ENCODE peak calls at places on chromosomes 5 and 9, in seven cellular contexts. M is retinal pigment epithelial cell; K is astrocyte of the spinal cord; P is ovary; J is activated CD8-positive, alpha-beta T cell treated with anti-CD3 and anti-CD28 coated beads for 36 hours; T is endodermal cell; C is endothelial cell. Y is an unnamed sample.
A peak's percentile ranks its signal among the peaks of the same experiment; 100 is the strongest.

GRCh38 chr5:143355710-143356109 is 47.8 kb downstream of the NR3C1 start:
- DNase-seq in M (peak; percentile 96), K (peak; percentile 90), P (peak; percentile 49), J (peak; percentile 58), T (no peak), C (no peak), Y (no peak)

GRCh38 chr9:113381909-113382411 is 5.2 kb upstream of the HDHD3 start:
- DNase-seq in M (no peak), K (no peak), P (no peak), J (no peak), T (no peak), C (no peak), Y (no peak)

GRCh38 chr5:132474131-132474723 is 16.3 kb downstream of the IRF1 start:
- DNase-seq in M (no peak), K (no peak), P (no peak), J (no peak), T (no peak), C (no peak), Y (no peak)

GRCh38 chr5:43037929-43038510 is 2.1 kb downstream of the ANXA2R start:
- DNase-seq in M (no peak), K (peak; percentile 94), P (no peak), J (peak; percentile 53), T (peak; percentile 65), C (no peak), Y (peak; percentile 62)

GRCh38 chr5:111158105-111158744 is 66.0 kb upstream of the CAMK4 start:
- DNase-seq in M (peak; percentile 23), K (peak; percentile 76), P (no peak), J (peak; percentile 90), T (peak; percentile 92), C (peak; percentile 82), Y (peak; percentile 55)

GRCh38 chr5:108686676-108687075 is 61.0 kb upstream of the FER start:
- DNase-seq in M (no peak), K (no peak), P (no peak), J (no peak), T (no peak), C (no peak), Y (no peak)

GRCh38 chr9:91131433-91131839 is 230.3 kb downstream of the AUH start:
- DNase-seq in M (no peak), K (peak; percentile 97), P (peak; percentile 70), J (peak; percentile 91), T (no peak), C (no peak), Y (no peak)

GRCh38 chr9:108720191-108720642 is 135.6 kb downstream of the ACTL7B start:
- DNase-seq in M (no peak), K (no peak), P (no peak), J (no peak), T (no peak), C (no peak), Y (no peak)

GRCh38 chr5:95822408-95823240 is at the start of gene GLRX:
- DNase-seq in M (no peak), K (peak; percentile 91), P (peak; percentile 65), J (peak; percentile 73), T (peak; percentile 89), C (peak; percentile 39), Y (peak; percentile 58)

GRCh38 chr9:18666348-18666747 is 192.4 kb downstream of the ADAMTSL1 start:
- DNase-seq in M (peak; percentile 95), K (peak; percentile 41), P (no peak), J (no peak), T (no peak), C (no peak), Y (no peak)

GRCh38 chr9:70406446-70406862 is 8.0 kb downstream of the KLF9 start:
- DNase-seq in M (no peak), K (peak; percentile 52), P (no peak), J (peak; percentile 76), T (no peak), C (no peak), Y (peak; percentile 51)

GRCh38 chr9:38638881-38639576 is 18.6 kb upstream of the ANKRD18A start:
- DNase-seq in M (no peak), K (no peak), P (no peak), J (no peak), T (no peak), C (no peak), Y (no peak)

GRCh38 chr5:75167345-75167744 is 69.3 kb downstream of the ANKRD31 start:
- DNase-seq in M (no peak), K (no peak), P (no peak), J (no peak), T (no peak), C (no peak), Y (no peak)

GRCh38 chr9:13139641-13140171 is 139.8 kb downstream of the MPDZ start:
- DNase-seq in M (peak; percentile 68), K (peak; percentile 91), P (no peak), J (no peak), T (no peak), C (no peak), Y (no peak)

GRCh38 chr5:55234171-55234700 is 828 bp upstream of the CCNO start:
- DNase-seq in M (no peak), K (peak; percentile 38), P (peak; percentile 48), J (no peak), T (peak; percentile 71), C (peak; percentile 30), Y (no peak)

GRCh38 chr9:5510360-5510931 is at the start of gene PDCD1LG2:
- DNase-seq in M (no peak), K (peak; percentile 81), P (no peak), J (peak; percentile 76), T (no peak), C (no peak), Y (peak; percentile 39)

GRCh38 chr9:126650404-126650804 is 36.7 kb downstream of the LMX1B start:
- DNase-seq in M (no peak), K (no peak), P (no peak), J (no peak), T (no peak), C (no peak), Y (no peak)

GRCh38 chr5:151257731-151258715 is 5.0 kb downstream of the GM2A start:
- DNase-seq in M (no peak), K (no peak), P (no peak), J (no peak), T (no peak), C (no peak), Y (peak; percentile 62)

GRCh38 chr5:124162782-124163532 is 583.5 kb downstream of the ZNF608 start:
- DNase-seq in M (no peak), K (peak; percentile 29), P (no peak), J (peak; percentile 25), T (no peak), C (peak; percentile 18), Y (no peak)

GRCh38 chr5:135739383-135739961 is 95.0 kb upstream of the SLC25A48 start:
- DNase-seq in M (no peak), K (no peak), P (no peak), J (no peak), T (no peak), C (no peak), Y (no peak)

GRCh38 chr9:93949694-93950449 is 5.3 kb downstream of the BARX1 start:
- DNase-seq in M (peak; percentile 27), K (no peak), P (no peak), J (no peak), T (peak; percentile 79), C (no peak), Y (no peak)

DNA sequence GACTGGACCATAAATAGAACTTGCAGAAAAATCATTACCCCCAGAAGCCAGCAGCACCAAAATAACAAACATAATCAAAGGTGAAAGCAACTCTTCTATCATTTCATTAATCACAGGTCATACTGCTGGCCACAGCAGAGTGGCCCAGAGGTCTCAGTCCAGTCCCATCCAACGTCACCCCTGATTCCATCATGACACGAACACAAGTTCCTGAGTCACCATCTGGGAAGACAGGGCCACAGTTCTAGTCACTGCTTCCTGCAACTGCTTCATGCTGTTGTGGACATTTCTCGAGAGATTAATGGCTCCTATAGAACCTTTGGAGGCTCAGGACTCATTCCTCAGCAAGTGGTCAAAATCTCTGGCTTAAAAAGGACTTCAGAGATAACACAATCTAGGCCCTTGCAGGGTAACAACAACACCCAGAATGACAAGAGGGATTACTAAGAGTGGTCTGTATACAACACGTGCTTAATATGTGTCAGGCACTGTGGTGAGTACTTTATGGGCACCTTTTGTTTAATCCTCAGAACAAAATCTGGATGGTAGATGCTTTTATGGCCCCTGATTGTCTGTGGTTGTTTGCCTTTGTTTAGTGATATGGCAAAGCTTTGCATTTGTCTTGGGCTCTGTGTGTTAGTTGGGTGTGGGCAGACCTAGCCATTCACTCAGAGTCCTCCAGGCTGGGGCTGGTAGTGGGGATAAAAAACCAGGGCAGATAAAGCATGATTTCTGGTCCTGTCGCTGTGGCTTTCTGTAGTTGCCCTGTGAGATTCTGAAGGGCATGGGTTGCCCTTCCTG is 184.3 kb downstream of the DAB2IP start:
- DNase-seq in M (no peak), K (no peak), P (no peak), J (no peak), T (peak; percentile 56), C (no peak), Y (no peak)
- TF ChIP-seq CTCF in M (no peak), K (no peak), P (no peak), J (no peak), T (no peak), C (no peak), Y (no peak)

GRCh38 chr5:73482383-73483193 is 15.7 kb upstream of the BTF3 start:
- DNase-seq in M (no peak), K (peak; percentile 59), P (no peak), J (no peak), T (no peak), C (no peak), Y (no peak)

GRCh38 chr5:73486119-73486899 is 11.9 kb upstream of the BTF3 start:
- DNase-seq in M (no peak), K (no peak), P (no peak), J (no peak), T (peak; percentile 74), C (no peak), Y (no peak)

GRCh38 chr5:73485715-73486114 is 12.5 kb upstream of the BTF3 start:
- DNase-seq in M (no peak), K (no peak), P (no peak), J (no peak), T (no peak), C (no peak), Y (no peak)

GRCh38 chr5:73483676-73484075 is 14.6 kb upstream of the BTF3 start:
- DNase-seq in M (no peak), K (no peak), P (no peak), J (no peak), T (no peak), C (no peak), Y (no peak)

GRCh38 chr5:73484511-73484910 is 13.7 kb upstream of the BTF3 start:
- DNase-seq in M (no peak), K (no peak), P (no peak), J (no peak), T (no peak), C (no peak), Y (no peak)
- TF ChIP-seq CTCF in M (no peak), K (no peak), P (no peak), J (no peak), T (no peak), C (no peak), Y (no peak)

DNA sequence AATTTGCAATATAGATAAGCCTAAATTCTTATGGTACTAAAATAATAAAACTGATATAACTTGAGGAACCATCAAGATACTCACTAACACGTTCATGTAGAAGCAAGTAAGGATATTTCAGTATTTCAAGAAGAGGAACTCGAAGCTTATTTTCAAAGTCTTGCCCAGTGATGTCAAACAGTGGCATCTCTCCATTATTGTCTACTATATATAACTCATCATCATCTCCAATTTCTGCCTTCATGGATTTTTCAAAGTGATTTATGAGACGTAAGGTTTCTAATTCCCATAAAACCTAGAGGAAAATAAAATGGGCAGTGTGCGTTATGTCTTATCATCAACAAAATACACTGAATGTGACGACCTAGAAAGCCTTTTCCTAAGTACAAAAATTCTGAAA is 8.6 kb downstream of the SETX start:
- DNase-seq in M (no peak), K (no peak), P (no peak), J (no peak), T (no peak), C (no peak), Y (no peak)
- TF ChIP-seq CTCF in M (no peak), K (no peak), P (no peak), J (no peak), T (no peak), C (no peak), Y (no peak)

GRCh38 chr5:85077581-85077980 is 692.9 kb upstream of the EDIL3 start:
- DNase-seq in M (no peak), K (no peak), P (no peak), J (no peak), T (no peak), C (no peak), Y (no peak)
- TF ChIP-seq CTCF in M (peak; percentile 21), K (no peak), P (no peak), J (no peak), T (no peak), C (no peak), Y (no peak)

Y was measured in GM10248.